ENCODE peak calls at places on chromosomes 6 and 20, in five cellular contexts. Y, S, E, Q and K are unnamed samples.

GRCh38 chr6:136822051-136822378 is 377 bp upstream of the PEX7 start:
- DNase-seq in Q (no peak), S (no peak), Y (peak; percentile 26), E (no peak), K (no peak)

GRCh38 chr6:36780517-36781210 is 58.6 kb downstream of the CPNE5 start:
- DNase-seq in Y (no peak), E (no peak), S (no peak), Q (no peak), K (no peak)

GRCh38 chr20:62824476-62825287 is 7.8 kb downstream of the COL9A3 start:
- DNase-seq in Y (no peak), S (peak; percentile 49), Q (no peak), E (no peak), K (no peak)

GRCh38 chr6:159461998-159462397 is 231.0 kb downstream of the SOD2 start:
- DNase-seq in Q (no peak), S (no peak), E (no peak), Y (no peak), K (no peak)

GRCh38 chr6:170086639-170087420 is 204.0 kb downstream of the DLL1 start:
- DNase-seq in Y (no peak), E (no peak), S (no peak), Q (no peak), K (no peak)

GRCh38 chr6:14655990-14656640 is 538.5 kb downstream of the CD83 start:
- DNase-seq in Q (no peak), S (no peak), E (no peak), Y (no peak), K (no peak)

GRCh38 chr6:53492860-53493634 is 51.9 kb downstream of the GCLC start:
- DNase-seq in Y (no peak), Q (peak; percentile 29), E (peak; percentile 38), S (no peak), K (peak; percentile 5)

GRCh38 chr20:6769953-6770831 is 2.7 kb downstream of the BMP2 start:
- DNase-seq in E (peak; percentile 42), Q (peak; percentile 11), Y (peak; percentile 12), S (no peak), K (no peak)

GRCh38 chr6:138086573-138087196 is 20.5 kb downstream of the PERP start:
- DNase-seq in Y (no peak), E (no peak), Q (no peak), S (no peak), K (peak; percentile 83)

GRCh38 chr6:11712760-11713159 is 65.8 kb downstream of the ADTRP start:
- DNase-seq in Q (peak; percentile 56), Y (no peak), E (no peak), S (no peak), K (no peak)

GRCh38 chr6:128572286-128572685 is 51.9 kb upstream of the PTPRK start:
- DNase-seq in Y (no peak), S (no peak), E (no peak), Q (no peak), K (no peak)

GRCh38 chr20:57860576-57860975 is 150.8 kb upstream of the PMEPA1 start:
- DNase-seq in Y (no peak), E (no peak), S (no peak), Q (no peak), K (no peak)

GRCh38 chr20:7841967-7842301 is 98.3 kb downstream of the HAO1 start:
- DNase-seq in Q (no peak), S (no peak), Y (no peak), E (no peak), K (no peak)

GRCh38 chr20:50373674-50374286 is 136.4 kb upstream of the PTPN1 start:
- DNase-seq in Q (no peak), E (no peak), S (no peak), Y (no peak), K (no peak)